ENCODE peak calls at places on chromosome 1, in ten cellular contexts. One of them, this sample, is unnamed.

GRCh38 chr1:178796013-178796412 is 71.0 kb downstream of the RALGPS2 start:
- DNase-seq in stimulated activated CD8-positive, alpha-beta memory T cell treated with anti-CD3 and anti-CD28 coated beads, Interleukin-15, amount 100 ng/mL, for 4 hours: no peak
- DNase-seq in mesenchymal stem cell: no peak
- DNase-seq in NCI-H774: no peak
- DNase-seq in DMS153: no peak
- DNase-seq in stimulated activated CD4-positive, alpha-beta T cell treated with anti-CD3 and anti-CD28 coated beads, Interleukin-1b, Interleukin-23, amount 100 ng/mL, for 4 hours: no peak
- DNase-seq in T-helper 2 cell: no peak
- DNase-seq in Caco-2: no peak
- DNase-seq in bronchial epithelial cell: no peak
- DNase-seq in GM19239: no peak
- DNase-seq in this sample: no peak

GRCh38 chr1:69814926-69815325 is 247.2 kb downstream of the LRRC7 start:
- DNase-seq in GM19239: no peak
- DNase-seq in Caco-2: no peak
- DNase-seq in NCI-H774: no peak
- DNase-seq in bronchial epithelial cell: no peak
- DNase-seq in stimulated activated CD8-positive, alpha-beta memory T cell treated with anti-CD3 and anti-CD28 coated beads, Interleukin-15, amount 100 ng/mL, for 4 hours: no peak
- DNase-seq in stimulated activated CD4-positive, alpha-beta T cell treated with anti-CD3 and anti-CD28 coated beads, Interleukin-1b, Interleukin-23, amount 100 ng/mL, for 4 hours: no peak
- DNase-seq in T-helper 2 cell: no peak
- DNase-seq in DMS153: no peak
- DNase-seq in mesenchymal stem cell: peak
- DNase-seq in this sample: no peak

GRCh38 chr1:20322081-20322824 is 31.6 kb downstream of the VWA5B1 start:
- DNase-seq in mesenchymal stem cell: no peak
- DNase-seq in GM19239: peak
- DNase-seq in NCI-H774: no peak
- DNase-seq in T-helper 2 cell: no peak
- DNase-seq in bronchial epithelial cell: no peak
- DNase-seq in Caco-2: no peak
- DNase-seq in stimulated activated CD4-positive, alpha-beta T cell treated with anti-CD3 and anti-CD28 coated beads, Interleukin-1b, Interleukin-23, amount 100 ng/mL, for 4 hours: no peak
- DNase-seq in DMS153: no peak
- DNase-seq in stimulated activated CD8-positive, alpha-beta memory T cell treated with anti-CD3 and anti-CD28 coated beads, Interleukin-15, amount 100 ng/mL, for 4 hours: no peak
- DNase-seq in this sample: no peak

GRCh38 chr1:3113047-3113740 is 44.2 kb downstream of the PRDM16 start:
- DNase-seq in stimulated activated CD8-positive, alpha-beta memory T cell treated with anti-CD3 and anti-CD28 coated beads, Interleukin-15, amount 100 ng/mL, for 4 hours: no peak
- DNase-seq in NCI-H774: no peak
- DNase-seq in T-helper 2 cell: no peak
- DNase-seq in mesenchymal stem cell: no peak
- DNase-seq in bronchial epithelial cell: peak
- DNase-seq in stimulated activated CD4-positive, alpha-beta T cell treated with anti-CD3 and anti-CD28 coated beads, Interleukin-1b, Interleukin-23, amount 100 ng/mL, for 4 hours: no peak
- DNase-seq in Caco-2: no peak
- DNase-seq in GM19239: no peak
- DNase-seq in DMS153: no peak
- DNase-seq in this sample: no peak

GRCh38 chr1:77732090-77732489 is 27.6 kb downstream of the USP33 start:
- DNase-seq in NCI-H774: no peak
- DNase-seq in DMS153: no peak
- DNase-seq in GM19239: no peak
- DNase-seq in mesenchymal stem cell: no peak
- DNase-seq in Caco-2: no peak
- DNase-seq in T-helper 2 cell: no peak
- DNase-seq in stimulated activated CD4-positive, alpha-beta T cell treated with anti-CD3 and anti-CD28 coated beads, Interleukin-1b, Interleukin-23, amount 100 ng/mL, for 4 hours: no peak
- DNase-seq in stimulated activated CD8-positive, alpha-beta memory T cell treated with anti-CD3 and anti-CD28 coated beads, Interleukin-15, amount 100 ng/mL, for 4 hours: no peak
- DNase-seq in bronchial epithelial cell: no peak
- DNase-seq in this sample: no peak

GRCh38 chr1:54571326-54571725 is 23.3 kb downstream of the ACOT11 start:
- DNase-seq in DMS153: no peak
- DNase-seq in GM19239: no peak
- DNase-seq in Caco-2: no peak
- DNase-seq in mesenchymal stem cell: no peak
- DNase-seq in bronchial epithelial cell: peak
- DNase-seq in stimulated activated CD8-positive, alpha-beta memory T cell treated with anti-CD3 and anti-CD28 coated beads, Interleukin-15, amount 100 ng/mL, for 4 hours: no peak
- DNase-seq in NCI-H774: peak
- DNase-seq in stimulated activated CD4-positive, alpha-beta T cell treated with anti-CD3 and anti-CD28 coated beads, Interleukin-1b, Interleukin-23, amount 100 ng/mL, for 4 hours: no peak
- DNase-seq in T-helper 2 cell: no peak
- DNase-seq in this sample: no peak

GRCh38 chr1:73674945-73675561 is 522.9 kb downstream of the LRRIQ3 start:
- DNase-seq in GM19239: no peak
- DNase-seq in Caco-2: no peak
- DNase-seq in T-helper 2 cell: no peak
- DNase-seq in NCI-H774: peak
- DNase-seq in stimulated activated CD8-positive, alpha-beta memory T cell treated with anti-CD3 and anti-CD28 coated beads, Interleukin-15, amount 100 ng/mL, for 4 hours: no peak
- DNase-seq in bronchial epithelial cell: peak
- DNase-seq in mesenchymal stem cell: peak
- DNase-seq in stimulated activated CD4-positive, alpha-beta T cell treated with anti-CD3 and anti-CD28 coated beads, Interleukin-1b, Interleukin-23, amount 100 ng/mL, for 4 hours: no peak
- DNase-seq in DMS153: peak
- DNase-seq in this sample: no peak

GRCh38 chr1:109923131-109923945 is 12.7 kb downstream of the CSF1 start:
- DNase-seq in GM19239: no peak
- DNase-seq in mesenchymal stem cell: no peak
- DNase-seq in stimulated activated CD8-positive, alpha-beta memory T cell treated with anti-CD3 and anti-CD28 coated beads, Interleukin-15, amount 100 ng/mL, for 4 hours: no peak
- DNase-seq in stimulated activated CD4-positive, alpha-beta T cell treated with anti-CD3 and anti-CD28 coated beads, Interleukin-1b, Interleukin-23, amount 100 ng/mL, for 4 hours: no peak
- DNase-seq in bronchial epithelial cell: no peak
- DNase-seq in Caco-2: peak
- DNase-seq in NCI-H774: no peak
- DNase-seq in DMS153: no peak
- DNase-seq in T-helper 2 cell: no peak
- DNase-seq in this sample: no peak

GRCh38 chr1:231931846-231932454 is 305.4 kb downstream of the DISC1 start:
- DNase-seq in GM19239: peak
- DNase-seq in bronchial epithelial cell: no peak
- DNase-seq in T-helper 2 cell: peak
- DNase-seq in DMS153: no peak
- DNase-seq in mesenchymal stem cell: no peak
- DNase-seq in stimulated activated CD4-positive, alpha-beta T cell treated with anti-CD3 and anti-CD28 coated beads, Interleukin-1b, Interleukin-23, amount 100 ng/mL, for 4 hours: peak
- DNase-seq in stimulated activated CD8-positive, alpha-beta memory T cell treated with anti-CD3 and anti-CD28 coated beads, Interleukin-15, amount 100 ng/mL, for 4 hours: no peak
- DNase-seq in Caco-2: no peak
- DNase-seq in NCI-H774: no peak
- DNase-seq in this sample: no peak

GRCh38 chr1:238619652-238620051 is 728.9 kb upstream of the ZP4 start:
- DNase-seq in NCI-H774: no peak
- DNase-seq in bronchial epithelial cell: peak
- DNase-seq in stimulated activated CD8-positive, alpha-beta memory T cell treated with anti-CD3 and anti-CD28 coated beads, Interleukin-15, amount 100 ng/mL, for 4 hours: no peak
- DNase-seq in T-helper 2 cell: no peak
- DNase-seq in mesenchymal stem cell: no peak
- DNase-seq in Caco-2: no peak
- DNase-seq in GM19239: no peak
- DNase-seq in stimulated activated CD4-positive, alpha-beta T cell treated with anti-CD3 and anti-CD28 coated beads, Interleukin-1b, Interleukin-23, amount 100 ng/mL, for 4 hours: no peak
- DNase-seq in DMS153: no peak
- DNase-seq in this sample: no peak

GRCh38 chr1:182855886-182856285 is 16.7 kb downstream of the DHX9 start:
- DNase-seq in mesenchymal stem cell: no peak
- DNase-seq in NCI-H774: no peak
- DNase-seq in Caco-2: no peak
- DNase-seq in stimulated activated CD4-positive, alpha-beta T cell treated with anti-CD3 and anti-CD28 coated beads, Interleukin-1b, Interleukin-23, amount 100 ng/mL, for 4 hours: no peak
- DNase-seq in DMS153: no peak
- DNase-seq in GM19239: no peak
- DNase-seq in stimulated activated CD8-positive, alpha-beta memory T cell treated with anti-CD3 and anti-CD28 coated beads, Interleukin-15, amount 100 ng/mL, for 4 hours: no peak
- DNase-seq in bronchial epithelial cell: no peak
- DNase-seq in T-helper 2 cell: no peak
- DNase-seq in this sample: no peak

GRCh38 chr1:110243146-110243545 is 33.0 kb downstream of the KCNC4 start:
- DNase-seq in Caco-2: no peak
- DNase-seq in stimulated activated CD8-positive, alpha-beta memory T cell treated with anti-CD3 and anti-CD28 coated beads, Interleukin-15, amount 100 ng/mL, for 4 hours: no peak
- DNase-seq in NCI-H774: peak
- DNase-seq in T-helper 2 cell: no peak
- DNase-seq in DMS153: no peak
- DNase-seq in GM19239: no peak
- DNase-seq in bronchial epithelial cell: no peak
- DNase-seq in stimulated activated CD4-positive, alpha-beta T cell treated with anti-CD3 and anti-CD28 coated beads, Interleukin-1b, Interleukin-23, amount 100 ng/mL, for 4 hours: no peak
- DNase-seq in mesenchymal stem cell: no peak
- DNase-seq in this sample: no peak

GRCh38 chr1:23436520-23437354 is 12.2 kb upstream of the TCEA3 start:
- DNase-seq in mesenchymal stem cell: no peak
- DNase-seq in stimulated activated CD4-positive, alpha-beta T cell treated with anti-CD3 and anti-CD28 coated beads, Interleukin-1b, Interleukin-23, amount 100 ng/mL, for 4 hours: no peak
- DNase-seq in bronchial epithelial cell: no peak
- DNase-seq in NCI-H774: no peak
- DNase-seq in Caco-2: peak
- DNase-seq in stimulated activated CD8-positive, alpha-beta memory T cell treated with anti-CD3 and anti-CD28 coated beads, Interleukin-15, amount 100 ng/mL, for 4 hours: no peak
- DNase-seq in DMS153: no peak
- DNase-seq in GM19239: no peak
- DNase-seq in T-helper 2 cell: no peak
- DNase-seq in this sample: no peak

This sample was measured in CD8-positive, alpha-beta T cell.